ENCODE peak calls at places on chromosomes 7 and 10, in six cellular contexts. G is GM23248, P is hepatocyte, V is PC-3, R is neural progenitor cell, J is GM23338. A is an unnamed sample.

GRCh38 chr7:15178065-15178464 is 275.5 kb upstream of the DGKB start:
- DNase-seq in G (peak), J (no peak), P (no peak), R (no peak), V (peak), A (no peak)

GRCh38 chr10:72126184-72126871 is 38.0 kb upstream of the SPOCK2 start:
- DNase-seq in J (peak), G (peak), P (peak), R (peak), V (peak), A (peak)

GRCh38 chr7:158976468-158976848 is 120.1 kb downstream of the DYNC2I1 start:
- DNase-seq in P (no peak), R (peak), V (no peak), G (peak), J (no peak), A (no peak)

GRCh38 chr7:75938921-75939320 is 24.0 kb downstream of the POR start:
- DNase-seq in P (no peak), R (no peak), G (no peak), J (no peak), V (no peak), A (no peak)

GRCh38 chr7:80133361-80134104 is 1.1 kb upstream of the GNAI1 start:
- DNase-seq in G (peak), P (peak), R (peak), V (peak), J (peak), A (no peak)

GRCh38 chr7:5769571-5769970 is 11.9 kb downstream of the RNF216 start:
- DNase-seq in R (no peak), G (no peak), J (no peak), P (no peak), V (no peak), A (no peak)

GRCh38 chr10:13944901-13945300 is 358.1 kb downstream of the PRPF18 start:
- DNase-seq in J (no peak), V (no peak), G (no peak), R (no peak), P (no peak), A (no peak)

GRCh38 chr7:144834516-144835165 is 1.2 kb downstream of the TPK1 start:
- DNase-seq in V (no peak), J (peak), R (no peak), G (peak), P (peak), A (peak)

GRCh38 chr7:53281312-53281711 is 245.9 kb downstream of the POM121L12 start:
- DNase-seq in G (no peak), P (no peak), J (no peak), R (no peak), V (no peak), A (no peak)

GRCh38 chr10:12502526-12503274 is 153.4 kb downstream of the CAMK1D start:
- DNase-seq in G (no peak), P (no peak), R (no peak), V (no peak), J (no peak), A (no peak)

GRCh38 chr10:64091889-64092288 is 570.7 kb downstream of the REEP3 start:
- DNase-seq in R (peak), J (peak), V (peak), P (peak), G (peak), A (no peak)

DNA sequence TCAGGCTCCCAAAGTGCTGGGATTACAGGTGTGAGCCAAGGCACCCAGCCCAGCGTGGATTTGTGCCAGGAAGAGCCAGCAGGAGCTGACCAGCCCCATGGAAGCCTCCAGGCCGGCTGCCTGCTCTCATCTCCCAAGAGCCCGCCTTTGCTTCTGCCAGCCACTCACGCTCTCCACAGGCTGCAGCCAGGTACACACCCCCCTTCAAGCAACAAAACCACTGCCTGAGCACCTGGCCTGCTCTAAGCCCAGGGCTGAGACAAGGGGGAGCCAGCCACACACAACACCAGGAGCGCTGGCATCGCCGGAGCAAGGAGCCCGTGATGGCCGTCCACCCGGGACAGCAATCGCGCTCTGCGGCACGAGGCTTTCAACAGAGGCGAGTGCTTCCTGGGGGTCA is 34.5 kb downstream of the MAD1L1 start:
- DNase-seq in R (no peak), P (no peak), J (no peak), G (no peak), V (no peak), A (no peak)
- H3K4me3 ChIP-seq in R (no peak), P (no peak), J (no peak), G (no peak), V (no peak), A (no peak)

GRCh38 chr10:101941871-101942270 is 98.3 kb upstream of the KCNIP2 start:
- DNase-seq in J (no peak), G (peak), P (no peak), R (no peak), V (peak), A (no peak)
- TF ChIP-seq EZH2phosphoT487 in J (no peak), G (no peak), P (no peak), R (no peak), V (no peak), A (no peak)

DNA sequence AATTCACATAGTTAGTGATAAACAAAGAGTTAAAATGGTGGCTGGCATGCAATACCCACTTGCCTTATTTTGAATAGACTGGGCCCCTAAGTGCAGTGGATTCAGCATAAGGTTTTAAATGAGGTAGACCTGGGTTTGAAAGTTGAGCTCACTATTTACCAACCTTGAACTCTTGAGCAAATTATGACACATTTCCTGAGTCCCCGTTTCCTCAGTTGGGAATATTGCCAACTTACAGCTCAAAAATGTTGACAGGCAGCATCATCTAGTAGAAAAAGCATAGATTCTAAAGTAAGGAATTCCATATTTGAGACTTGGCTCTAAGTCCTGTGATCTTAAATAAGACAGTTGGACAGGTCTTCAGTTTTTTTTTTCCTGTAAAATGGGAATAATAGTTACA is 305.5 kb downstream of the ACTR3B start:
- DNase-seq in P (no peak), V (peak), J (no peak), R (no peak), G (no peak), A (no peak)
- H3K4me3 ChIP-seq in P (no peak), V (no peak), J (no peak), R (no peak), G (no peak), A (no peak)

DNA sequence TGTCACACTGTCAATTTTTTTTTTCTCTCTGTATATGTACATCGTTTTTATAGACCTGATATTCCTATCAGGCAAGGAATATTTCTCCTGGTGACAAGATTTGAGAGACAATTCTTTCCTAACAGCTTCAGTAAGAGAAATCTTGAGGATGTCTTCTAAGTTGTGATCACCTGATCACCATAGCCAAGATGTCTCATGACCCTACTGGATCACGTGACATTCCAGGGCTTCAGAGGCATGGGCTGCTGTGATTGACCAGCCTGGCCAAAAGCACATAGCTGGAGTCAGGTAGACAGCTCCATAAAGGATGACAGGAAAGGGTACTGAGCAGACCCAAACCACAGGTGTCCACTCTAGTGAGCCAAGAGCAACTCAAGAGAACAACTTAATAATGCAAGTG is 444.9 kb downstream of the SORCS3 start:
- DNase-seq in V (no peak), P (no peak), G (no peak), R (no peak), J (no peak), A (no peak)
- TF ChIP-seq EZH2phosphoT487 in V (no peak), P (no peak), G (no peak), R (no peak), J (no peak), A (no peak)

GRCh38 chr7:120412139-120412538 is 139.2 kb downstream of the KCND2 start:
- DNase-seq in R (no peak), J (no peak), V (no peak), P (no peak), G (no peak), A (no peak)

GRCh38 chr7:120413164-120413563 is 140.2 kb downstream of the KCND2 start:
- DNase-seq in V (no peak), J (no peak), R (no peak), G (no peak), P (no peak), A (no peak)

GRCh38 chr7:120407015-120407414 is 134.0 kb downstream of the KCND2 start:
- DNase-seq in G (no peak), V (peak), J (no peak), R (no peak), P (no peak), A (no peak)

DNA sequence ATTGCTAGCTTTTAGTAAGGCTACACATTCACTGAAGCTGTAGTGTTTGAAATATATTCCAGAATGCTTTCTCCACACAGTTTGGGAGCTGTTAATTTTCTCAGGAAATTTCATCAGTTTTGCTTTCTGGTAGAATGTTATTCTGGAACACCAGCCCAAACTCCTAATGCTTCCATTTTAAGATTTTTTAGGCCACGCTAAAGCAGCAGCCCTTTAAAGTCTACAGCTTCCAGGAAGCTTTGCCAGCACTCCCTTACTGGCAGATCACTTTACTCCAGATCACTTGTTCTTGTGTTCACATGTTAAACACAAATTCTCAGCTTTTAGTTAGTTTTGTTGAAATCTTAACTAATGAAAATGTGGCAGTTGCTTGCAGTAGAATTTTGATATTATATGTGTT is 139.7 kb downstream of the KCND2 start:
- DNase-seq in R (no peak), J (no peak), G (no peak), V (no peak), P (no peak), A (no peak)
- H3K4me3 ChIP-seq in R (no peak), J (no peak), G (no peak), V (no peak), P (no peak), A (no peak)

DNA sequence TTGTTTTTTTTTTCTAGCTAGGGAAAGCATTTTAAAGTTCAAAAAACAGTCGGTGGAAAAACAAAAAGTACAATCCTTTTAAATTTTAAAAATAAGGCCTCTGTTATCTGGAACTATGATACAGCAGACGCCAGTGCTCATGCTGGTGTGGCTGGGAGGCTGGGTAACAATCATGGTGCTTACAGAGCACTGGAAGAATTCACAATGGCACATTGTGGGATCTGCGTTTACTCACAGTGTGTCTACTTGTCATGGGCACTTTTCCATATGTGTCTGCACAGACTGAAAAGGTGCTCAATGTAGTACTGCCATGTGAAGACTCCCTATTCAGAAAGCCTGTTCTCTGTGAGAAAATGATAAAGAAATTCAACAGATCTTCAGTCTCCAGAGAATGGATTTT is 278.2 kb upstream of the IMMP2L start:
- DNase-seq in J (no peak), P (no peak), G (no peak), V (no peak), R (no peak), A (no peak)
- TF ChIP-seq EZH2phosphoT487 in J (no peak), P (no peak), G (no peak), V (no peak), R (no peak), A (no peak)

GRCh38 chr7:2522780-2523433 is 3.3 kb downstream of the LFNG start:
- DNase-seq in J (peak), V (peak), G (peak), P (peak), R (peak), A (no peak)

GRCh38 chr7:2523461-2523905 is 3.9 kb downstream of the LFNG start:
- DNase-seq in G (no peak), R (peak), V (peak), P (no peak), J (peak), A (no peak)

GRCh38 chr7:2520808-2521146 is 1.2 kb downstream of the LFNG start:
- DNase-seq in P (no peak), G (peak), R (no peak), J (no peak), V (no peak), A (no peak)

GRCh38 chr7:2521341-2521745 is 1.8 kb downstream of the LFNG start:
- DNase-seq in G (no peak), R (peak), J (no peak), P (no peak), V (no peak), A (no peak)

DNA sequence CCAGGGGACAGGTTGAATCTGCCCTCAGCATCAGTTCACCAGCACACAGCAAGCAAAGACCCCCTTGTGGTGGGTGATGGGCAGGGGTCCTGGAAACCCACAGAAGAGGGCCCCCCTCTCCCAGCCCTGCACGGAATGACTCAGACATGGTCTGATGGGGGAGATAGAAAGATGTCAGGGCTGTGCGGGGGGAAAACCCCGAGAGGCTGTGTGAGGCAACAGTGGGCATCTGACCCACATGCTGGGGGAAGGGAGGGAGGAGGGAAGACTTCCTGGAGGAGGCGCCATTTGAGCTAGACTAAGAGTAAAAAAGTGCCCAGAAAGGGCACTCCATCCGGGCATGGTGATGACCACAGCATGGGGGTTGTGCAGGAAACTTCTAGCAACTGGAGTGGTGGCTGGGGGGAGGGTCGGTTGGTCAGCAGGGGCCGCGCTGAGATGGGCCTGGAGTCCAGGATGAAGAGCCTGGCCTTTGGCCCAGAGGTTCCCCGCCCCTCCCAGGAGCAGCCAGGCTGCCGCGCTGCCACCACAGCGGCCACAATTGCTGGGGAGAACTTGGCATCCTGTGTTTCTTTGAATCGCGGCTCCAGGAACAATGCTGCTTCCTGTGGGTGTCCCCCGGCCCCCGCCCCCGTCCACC is 2.5 kb downstream of the LFNG start:
- DNase-seq in V (peak), P (no peak), J (no peak), R (peak), G (peak), A (no peak)
- H3K4me3 ChIP-seq in V (no peak), P (no peak), J (peak), R (peak), G (no peak), A (no peak)

DNA sequence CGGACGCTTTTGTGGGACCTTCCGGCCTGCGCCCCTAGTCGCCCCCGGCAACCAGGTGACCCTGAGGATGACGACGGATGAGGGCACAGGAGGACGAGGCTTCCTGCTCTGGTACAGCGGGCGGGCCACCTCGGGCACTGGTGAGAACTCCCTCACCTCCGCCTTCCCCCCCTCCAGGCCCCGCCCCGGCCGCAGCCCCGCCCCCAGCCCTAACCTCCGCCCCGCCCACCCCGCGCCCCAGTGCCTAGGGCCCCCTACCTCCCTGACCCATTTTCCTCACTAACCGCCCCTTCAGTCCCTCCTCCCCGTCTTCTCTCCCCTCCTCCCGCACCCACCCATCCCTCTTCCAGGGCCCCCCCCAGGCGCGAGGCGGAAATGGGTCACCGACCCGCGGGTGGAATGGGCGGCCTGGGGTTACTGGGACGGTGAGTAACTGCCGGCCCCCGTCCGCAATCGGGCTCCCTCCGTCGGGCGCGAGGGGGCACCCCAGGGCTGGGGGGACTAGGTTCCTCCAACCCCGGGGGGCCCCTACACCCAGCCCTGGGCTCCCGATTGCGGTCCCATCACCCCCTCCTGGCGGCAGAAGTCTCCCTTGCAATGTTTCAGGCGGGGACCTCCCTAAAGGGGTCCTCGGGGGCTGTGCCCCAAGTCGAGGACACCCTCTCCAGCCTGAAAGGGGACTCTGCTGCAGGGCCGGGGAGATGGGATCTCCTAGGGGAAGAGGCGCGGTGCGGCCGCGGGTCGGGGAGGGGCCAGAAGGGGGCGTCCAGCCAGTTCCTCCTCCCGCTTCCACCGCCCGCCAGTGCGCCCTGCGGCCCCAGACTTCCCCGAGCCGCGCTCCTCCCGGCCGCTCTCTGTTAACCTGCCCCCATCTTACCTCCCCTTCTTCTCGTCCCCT is 2.2 kb downstream of the PCOLCE start:
- DNase-seq in J (peak), V (peak), G (peak), P (peak), R (peak), A (peak)
- TF ChIP-seq EZH2phosphoT487 in J (no peak), V (no peak), G (no peak), P (no peak), R (no peak), A (no peak)